ENCODE peak calls at places on chromosomes 6 and 20, in four cellular contexts. T, S, F and I are unnamed samples.

GRCh38 chr6:137175157-137175889 is 1.9 kb upstream of the IL22RA2 start:
- DNase-seq in S (no peak), T (no peak), F (no peak), I (no peak)

GRCh38 chr6:4698901-4699659 is 77.1 kb upstream of the CDYL start:
- DNase-seq in T (no peak), F (no peak), S (no peak), I (no peak)

GRCh38 chr20:2865630-2866029 is 7.7 kb upstream of the PTPRA start:
- DNase-seq in F (no peak), T (no peak), S (no peak), I (peak)

GRCh38 chr20:48754269-48754668 is 73.5 kb downstream of the PREX1 start:
- DNase-seq in F (no peak), T (no peak), S (no peak), I (no peak)

GRCh38 chr6:12467706-12468670 is 177.8 kb downstream of the EDN1 start:
- DNase-seq in F (no peak), S (no peak), T (no peak), I (no peak)

GRCh38 chr6:18471232-18471964 is 84.2 kb downstream of the RNF144B start:
- DNase-seq in T (no peak), S (no peak), F (no peak), I (no peak)

GRCh38 chr20:23235173-23236027 is 115.2 kb upstream of the NXT1 start:
- DNase-seq in S (peak), F (no peak), T (peak), I (peak)

GRCh38 chr20:18197382-18198070 is 59.9 kb downstream of the KAT14 start:
- DNase-seq in S (no peak), T (no peak), F (no peak), I (no peak)

GRCh38 chr6:170266061-170266825 is 24.6 kb downstream of the DLL1 start:
- DNase-seq in S (no peak), F (no peak), T (no peak), I (no peak)

GRCh38 chr6:81171991-81172740 is 580.3 kb downstream of the TENT5A start:
- DNase-seq in F (peak), T (no peak), S (peak), I (no peak)

GRCh38 chr6:32177788-32178546 is at the start of gene RNF5:
- DNase-seq in F (peak), S (peak), T (peak), I (peak)

GRCh38 chr6:32175711-32176475 is at the start of gene AGPAT1:
- DNase-seq in T (peak), F (peak), S (peak), I (peak)

GRCh38 chr6:32178547-32179440 is 589 bp downstream of the RNF5 start:
- DNase-seq in T (no peak), F (no peak), S (no peak), I (peak)

GRCh38 chr6:32176476-32177181 is 745 bp upstream of the AGPAT1 start:
- DNase-seq in F (no peak), T (no peak), S (no peak), I (no peak)

GRCh38 chr6:32177182-32177787 is 920 bp upstream of the RNF5 start:
- DNase-seq in S (no peak), F (no peak), T (no peak), I (peak)
- TF ChIP-seq POLR2A in S (peak), F (peak), T (no peak), I (no peak)

GRCh38 chr20:4815618-4816017 is 93.9 kb downstream of the PRND start:
- DNase-seq in F (no peak), T (no peak), S (no peak), I (no peak)

GRCh38 chr20:4814696-4815252 is 93.1 kb downstream of the PRND start:
- DNase-seq in T (peak), F (no peak), S (no peak), I (no peak)

GRCh38 chr20:4813076-4813838 is 91.5 kb downstream of the PRND start:
- DNase-seq in F (no peak), T (no peak), S (peak), I (no peak)

GRCh38 chr20:4812641-4813075 is 90.9 kb downstream of the PRND start:
- DNase-seq in S (no peak), F (no peak), T (no peak), I (no peak)

DNA sequence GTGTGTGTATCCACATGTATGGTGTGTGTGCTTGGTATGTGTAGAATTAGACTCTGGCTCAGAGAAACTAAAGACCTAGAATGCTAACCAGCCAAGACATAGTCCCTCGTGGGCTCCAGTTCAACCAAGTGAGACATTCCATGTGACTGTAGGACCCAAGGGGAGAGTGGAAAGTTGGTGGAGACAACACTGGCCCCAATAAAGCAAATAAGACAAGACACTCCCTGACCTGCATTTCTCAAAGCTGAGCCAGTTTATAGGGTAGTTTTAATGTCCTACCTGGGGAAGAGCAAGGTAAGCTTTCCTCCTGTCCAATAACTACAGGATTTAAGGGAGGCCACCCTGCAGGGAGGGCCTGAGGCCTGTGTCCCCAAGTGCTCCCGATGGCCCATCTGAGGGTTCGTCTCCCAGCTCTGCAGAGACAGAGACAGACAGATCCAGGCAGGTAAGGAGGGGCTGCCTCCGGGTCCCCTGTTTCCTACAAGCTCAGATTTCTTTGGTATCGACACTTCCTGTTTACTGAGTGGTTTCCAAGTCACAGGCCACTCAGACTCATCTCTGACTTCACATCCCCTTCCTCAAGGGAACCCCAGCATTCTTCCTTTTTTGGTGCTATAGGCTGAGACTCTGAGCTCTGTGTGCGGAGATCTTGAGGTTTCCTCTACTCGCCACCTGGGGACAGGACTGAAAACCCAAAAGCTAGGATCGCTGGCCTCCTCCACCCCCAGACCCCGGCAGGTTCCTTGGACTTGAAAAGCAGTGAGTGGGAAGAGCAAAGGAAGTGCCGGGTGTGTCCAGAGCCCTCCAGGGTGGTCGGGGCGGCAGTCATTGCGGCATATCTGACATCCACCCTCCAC is 92.4 kb downstream of the PRND start:
- DNase-seq in F (no peak), T (no peak), S (no peak), I (no peak)
- TF ChIP-seq POLR2A in F (no peak), T (no peak), S (no peak), I (no peak)

DNA sequence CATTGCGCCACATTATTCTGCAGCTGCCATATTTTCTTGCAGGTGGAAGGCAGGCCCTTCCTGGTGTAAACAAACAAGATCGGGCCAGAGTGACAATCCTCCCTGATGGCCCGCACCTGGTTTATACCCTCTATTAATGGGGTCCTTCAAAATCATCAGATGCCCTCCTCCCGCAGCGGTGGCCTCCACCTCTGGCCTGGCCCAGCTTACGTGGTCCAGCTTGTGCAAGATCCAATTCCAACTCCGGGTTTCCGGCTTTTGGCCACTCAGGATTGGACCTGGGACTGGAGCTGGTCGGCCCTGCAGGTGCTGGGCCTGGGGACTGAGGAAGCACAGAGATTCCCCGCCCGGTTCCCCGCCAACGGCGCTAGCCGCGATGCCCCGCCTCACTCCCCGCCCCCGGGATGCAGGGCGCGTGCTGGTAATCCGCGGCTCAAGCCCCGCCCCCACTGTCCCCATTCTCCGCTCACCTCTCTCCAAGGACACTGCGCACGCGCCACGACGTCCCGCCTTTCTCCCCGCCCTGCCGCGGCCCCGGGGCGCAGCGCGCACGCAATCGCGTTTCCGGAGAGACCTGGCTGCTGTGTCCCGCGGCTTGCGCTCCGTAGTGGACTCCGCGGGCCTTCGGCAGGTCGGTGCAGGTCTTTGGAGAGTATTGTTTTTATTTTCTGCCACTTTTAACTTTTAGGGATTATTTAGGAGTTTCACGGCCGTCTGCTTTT is at the start of gene TMEM14B:
- DNase-seq in T (peak), S (peak), F (peak), I (peak)
- TF ChIP-seq POLR2A in T (peak), S (peak), F (no peak), I (peak)

DNA sequence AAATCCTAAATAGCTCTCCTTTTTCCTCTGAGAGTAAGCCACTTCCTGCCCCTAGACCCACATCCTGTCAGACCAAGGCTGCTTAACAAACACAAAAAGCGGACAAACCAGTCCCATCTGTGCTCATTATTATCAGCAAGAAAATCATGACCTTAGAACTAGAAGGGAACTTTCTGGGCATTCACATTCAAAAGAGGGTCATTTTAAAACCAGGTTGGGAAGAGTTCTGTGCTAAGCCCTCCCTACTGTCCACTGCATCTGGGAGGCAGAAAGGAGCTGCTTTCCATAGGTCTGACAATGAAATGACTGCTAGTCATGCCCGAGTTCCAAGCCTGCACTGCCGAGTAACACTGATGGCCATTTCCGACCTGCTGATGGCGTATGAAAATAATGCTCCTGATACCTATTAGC is 15.4 kb downstream of the EZR start:
- DNase-seq in F (no peak), T (peak), S (no peak), I (peak)
- TF ChIP-seq POLR2A in F (no peak), T (no peak), S (no peak), I (peak)